ENCODE peak calls at places on chromosomes 5 and 9, in seven cellular contexts. D is HepG2, W is SK-N-SH, R is GM12878, G is HCT116, Y is H1, P is NT2/D1. E is an unnamed sample.
A peak's percentile ranks its signal among the peaks of the same experiment; 100 is the strongest.

GRCh38 chr5:74312746-74313145 is 327.8 kb downstream of the ENC1 start:
- DNase-seq in W (no peak), G (no peak), Y (no peak), P (no peak), R (no peak), D (no peak), E (no peak)

GRCh38 chr5:150644058-150644457 is 3.6 kb downstream of the SYNPO start:
- DNase-seq in D (no peak), G (no peak), R (no peak), Y (no peak), W (no peak), P (no peak), E (no peak)

GRCh38 chr5:124064956-124065355 is 553.0 kb downstream of the CSNK1G3 start:
- DNase-seq in P (no peak), Y (no peak), W (no peak), R (no peak), G (no peak), D (no peak), E (no peak)

GRCh38 chr5:139287890-139288635 is 5.5 kb upstream of the MATR3 start:
- DNase-seq in G (no peak), P (no peak), W (no peak), Y (no peak), D (no peak), R (no peak), E (no peak)

GRCh38 chr9:99023831-99024230 is 80.1 kb downstream of the COL15A1 start:
- DNase-seq in P (no peak), Y (no peak), G (no peak), D (no peak), W (peak; percentile 24), R (no peak), E (peak; percentile 39)

GRCh38 chr5:14935341-14935740 is 63.8 kb upstream of the ANKH start:
- DNase-seq in W (no peak), P (no peak), D (no peak), Y (no peak), G (no peak), R (no peak), E (no peak)

GRCh38 chr5:119743927-119744326 is 114.6 kb downstream of the FAM170A start:
- DNase-seq in Y (no peak), P (peak; percentile 52), R (peak; percentile 48), G (peak; percentile 59), D (peak; percentile 33), W (peak; percentile 25), E (peak; percentile 69)

GRCh38 chr9:124047106-124047716 is 35.6 kb downstream of the LHX2 start:
- DNase-seq in G (no peak), R (no peak), D (no peak), P (no peak), Y (no peak), W (no peak), E (no peak)

GRCh38 chr5:27216367-27216941 is 178.1 kb upstream of the CDH9 start:
- DNase-seq in Y (no peak), R (no peak), D (no peak), W (no peak), G (no peak), P (no peak), E (no peak)

GRCh38 chr9:102106446-102106845 is 368.0 kb upstream of the GRIN3A start:
- DNase-seq in G (no peak), Y (no peak), P (no peak), R (no peak), D (no peak), W (no peak), E (no peak)

GRCh38 chr5:68172314-68172713 is 43.2 kb upstream of the PIK3R1 start:
- DNase-seq in D (no peak), R (no peak), Y (no peak), P (no peak), G (no peak), W (no peak), E (no peak)

GRCh38 chr5:14687023-14687665 is 22.6 kb downstream of the OTULIN start:
- DNase-seq in W (no peak), P (no peak), R (no peak), D (no peak), G (no peak), Y (no peak), E (no peak)

GRCh38 chr9:115808108-115808507 is 345.5 kb upstream of the PAPPA start:
- DNase-seq in P (no peak), G (no peak), W (no peak), Y (no peak), R (no peak), D (no peak), E (no peak)

GRCh38 chr9:111740739-111741138 is 54.0 kb downstream of the SHOC1 start:
- DNase-seq in G (no peak), Y (peak; percentile 21), P (no peak), W (no peak), R (no peak), D (no peak), E (peak; percentile 4)

GRCh38 chr5:169081008-169081724 is 219.8 kb downstream of the SLIT3 start:
- DNase-seq in D (no peak), Y (no peak), W (peak; percentile 37), R (no peak), G (no peak), P (no peak), E (no peak)

GRCh38 chr5:16135506-16135905 is 44.1 kb downstream of the MARCHF11 start:
- DNase-seq in W (no peak), P (no peak), Y (no peak), G (no peak), R (no peak), D (no peak), E (no peak)

GRCh38 chr9:105355810-105356209 is 92.0 kb upstream of the FSD1L start:
- DNase-seq in R (peak; percentile 5), Y (no peak), G (no peak), P (no peak), D (no peak), W (no peak), E (peak; percentile 15)

GRCh38 chr9:110021891-110022290 is 186.1 kb downstream of the C9orf152 start:
- DNase-seq in P (no peak), Y (no peak), G (no peak), R (peak; percentile 60), D (no peak), W (no peak), E (no peak)

GRCh38 chr5:38783011-38783551 is 62.7 kb upstream of the OSMR start:
- DNase-seq in R (no peak), W (no peak), P (no peak), G (no peak), D (peak; percentile 62), Y (no peak), E (no peak)

GRCh38 chr5:180692426-180692825 is 43.0 kb upstream of the FLT4 start:
- DNase-seq in Y (no peak), P (no peak), D (no peak), R (no peak), W (no peak), G (no peak), E (no peak)

GRCh38 chr9:35816708-35817107 is 1.9 kb upstream of the HINT2 start:
- DNase-seq in G (no peak), D (peak; percentile 50), Y (no peak), P (no peak), R (no peak), W (peak; percentile 39), E (no peak)

GRCh38 chr9:35814841-35815543 is at the start of gene HINT2:
- DNase-seq in Y (peak; percentile 93), G (peak; percentile 98), D (peak; percentile 99), W (peak; percentile 95), P (peak; percentile 97), R (peak; percentile 95), E (peak; percentile 96)

GRCh38 chr9:35822926-35823325 is 5.6 kb downstream of the FAM221B start:
- DNase-seq in R (no peak), G (no peak), W (no peak), Y (no peak), D (no peak), P (no peak), E (no peak)

GRCh38 chr9:35818341-35818740 is 3.5 kb upstream of the HINT2 start:
- DNase-seq in W (no peak), G (no peak), D (no peak), P (no peak), R (no peak), Y (no peak), E (no peak)

GRCh38 chr9:35820076-35820475 is 5.2 kb upstream of the HINT2 start:
- DNase-seq in Y (no peak), P (no peak), D (no peak), G (no peak), W (no peak), R (no peak), E (no peak)
- TF ChIP-seq YY1 in Y (no peak), P (no peak), D (no peak), G (no peak), W (no peak), R (no peak), E (no peak)

GRCh38 chr5:111670826-111671492 is 86.0 kb downstream of the NREP start:
- DNase-seq in W (no peak), G (no peak), P (no peak), D (no peak), Y (no peak), R (no peak), E (no peak)
- TF ChIP-seq YY1 in W (no peak), G (no peak), P (no peak), D (no peak), Y (no peak), R (no peak), E (no peak)

GRCh38 chr5:135576075-135576599 is 2.7 kb downstream of the CXCL14 start:
- DNase-seq in W (no peak), Y (no peak), G (no peak), D (no peak), P (no peak), R (no peak), E (no peak)
- TF ChIP-seq YY1 in W (no peak), Y (no peak), G (no peak), D (no peak), P (no peak), R (no peak), E (no peak)

DNA sequence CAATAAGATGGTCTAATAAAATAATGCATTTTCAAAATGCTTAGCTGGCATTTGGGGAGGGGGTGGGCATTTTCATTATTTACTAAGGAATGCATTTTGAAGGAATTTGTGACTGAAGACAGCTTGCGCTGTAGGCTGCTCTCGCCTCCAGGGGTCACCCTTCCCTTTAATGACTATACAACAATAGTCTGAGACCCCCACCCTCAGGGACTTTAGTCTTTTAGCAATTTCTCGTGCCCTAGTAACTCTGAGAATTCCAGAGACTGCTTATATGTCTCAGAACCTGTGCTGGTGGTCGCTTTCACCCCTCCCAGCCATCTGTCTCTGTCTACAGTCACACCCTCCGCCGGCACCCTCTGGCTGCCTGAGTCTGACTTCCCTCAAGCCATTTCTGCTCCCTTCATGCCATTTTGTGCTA is 671.5 kb downstream of the NR2F1-AS1 start:
- DNase-seq in Y (no peak), G (no peak), P (peak; percentile 38), R (no peak), D (peak; percentile 41), W (peak; percentile 14), E (no peak)
- TF ChIP-seq YY1 in Y (no peak), G (no peak), P (no peak), R (no peak), D (no peak), W (no peak), E (no peak)

DNA sequence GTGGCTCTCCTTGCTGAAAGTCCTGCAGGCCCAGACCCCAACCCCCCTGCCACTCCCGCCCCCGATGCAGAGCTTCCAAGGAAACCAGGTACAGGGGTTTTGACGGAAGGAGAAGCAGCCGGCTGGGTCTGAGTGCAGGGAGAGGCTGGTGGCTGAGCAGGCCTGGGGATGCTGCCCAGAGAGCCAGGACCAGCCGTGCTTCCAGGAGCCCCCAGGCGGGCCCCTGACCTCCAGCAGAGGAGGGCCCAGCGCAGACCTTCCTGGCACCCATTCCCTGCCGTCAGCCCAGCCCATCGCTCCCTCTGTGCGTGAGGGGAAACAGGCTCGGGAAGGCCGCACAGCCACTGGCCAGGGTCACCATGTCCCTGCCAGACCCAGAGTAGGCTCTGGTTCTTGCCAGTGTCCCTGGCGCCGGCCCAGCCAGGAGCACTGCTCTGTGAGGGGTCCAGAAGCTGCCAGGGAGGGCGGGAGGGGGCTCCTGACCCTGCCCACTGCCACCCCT is 332 bp downstream of the LCN12 start:
- DNase-seq in D (no peak), G (no peak), W (peak; percentile 61), R (no peak), P (no peak), Y (no peak), E (no peak)
- TF ChIP-seq YY1 in D (no peak), G (no peak), W (no peak), R (no peak), P (no peak), Y (no peak), E (no peak)

E was measured in K562.